ENCODE peak calls at places on chromosomes 13 and 19, in four cellular contexts. W is H1, A is K562, H is GM12878. I is an unnamed sample.

GRCh38 chr13:85368686-85369085 is 430.5 kb downstream of the SLITRK6 start:
- DNase-seq in A (no peak), H (no peak), W (no peak), I (no peak)

GRCh38 chr13:38496956-38497355 is 147.3 kb downstream of the UFM1 start:
- DNase-seq in H (no peak), A (no peak), W (no peak), I (no peak)

GRCh38 chr13:79481685-79482052 is 714 bp downstream of the NDFIP2 start:
- DNase-seq in A (peak), H (no peak), W (no peak), I (no peak)

GRCh38 chr13:60013166-60013565 is 150.6 kb downstream of the DIAPH3 start:
- DNase-seq in W (no peak), H (no peak), A (no peak), I (no peak)

GRCh38 chr13:109394311-109394988 is 391.9 kb downstream of the IRS2 start:
- DNase-seq in W (no peak), A (no peak), H (no peak), I (no peak)

GRCh38 chr13:107753286-107753685 is 462.1 kb downstream of the LIG4 start:
- DNase-seq in A (no peak), W (no peak), H (no peak), I (no peak)

GRCh38 chr13:30009411-30009810 is 159.0 kb upstream of the UBL3 start:
- DNase-seq in W (no peak), H (no peak), A (no peak), I (no peak)

GRCh38 chr19:12954150-12954962 is 2.7 kb downstream of the GADD45GIP1 start:
- DNase-seq in W (no peak), H (no peak), A (no peak), I (no peak)

GRCh38 chr13:54709546-54709945 is 1680.9 kb downstream of the OLFM4 start:
- DNase-seq in A (no peak), H (no peak), W (no peak), I (no peak)

GRCh38 chr19:18418034-18418724 is 1.0 kb upstream of the SSBP4 start:
- DNase-seq in H (no peak), A (no peak), W (no peak), I (no peak)

GRCh38 chr13:75366380-75367280 is 115.3 kb downstream of the TBC1D4 start:
- DNase-seq in H (no peak), A (no peak), W (no peak), I (no peak)

GRCh38 chr19:23116802-23117571 is at the start of gene ZNF730:
- DNase-seq in A (peak), W (peak), H (peak), I (peak)

GRCh38 chr13:76828316-76828741 is 57.9 kb downstream of the KCTD12 start:
- DNase-seq in W (no peak), A (no peak), H (no peak), I (no peak)

GRCh38 chr13:35771898-35772297 is 295.4 kb upstream of the MAB21L1 start:
- DNase-seq in H (no peak), W (no peak), A (no peak), I (no peak)

DNA sequence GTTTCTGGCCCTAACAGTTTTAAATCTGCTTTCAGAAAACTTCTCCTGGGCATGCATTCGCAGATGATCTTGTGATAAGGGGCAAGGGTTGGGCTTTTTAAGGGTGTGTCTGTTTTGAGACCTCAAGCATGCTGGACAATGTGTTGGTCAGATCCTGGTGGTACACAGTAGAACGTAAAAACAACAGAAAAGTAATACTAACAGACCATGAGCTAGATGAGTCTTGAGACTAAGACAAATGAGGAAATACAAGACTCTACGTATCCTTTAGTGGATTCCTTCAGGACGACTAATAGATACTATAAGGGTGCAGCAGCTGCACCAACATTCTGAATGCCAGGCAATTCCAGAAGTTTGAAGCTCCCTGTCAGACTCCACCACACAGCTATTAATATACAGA is 237.6 kb downstream of the DNAJC15 start:
- DNase-seq in A (no peak), H (no peak), W (no peak), I (no peak)
- TF ChIP-seq ZNF274 in A (no peak), H (no peak), W (no peak), I (no peak)

GRCh38 chr19:46955114-46955812 is 64.4 kb upstream of the NPAS1 start:
- DNase-seq in W (no peak), H (no peak), A (peak), I (no peak)
- H3K9ac ChIP-seq in W (no peak), H (peak), A (peak), I (no peak)

DNA sequence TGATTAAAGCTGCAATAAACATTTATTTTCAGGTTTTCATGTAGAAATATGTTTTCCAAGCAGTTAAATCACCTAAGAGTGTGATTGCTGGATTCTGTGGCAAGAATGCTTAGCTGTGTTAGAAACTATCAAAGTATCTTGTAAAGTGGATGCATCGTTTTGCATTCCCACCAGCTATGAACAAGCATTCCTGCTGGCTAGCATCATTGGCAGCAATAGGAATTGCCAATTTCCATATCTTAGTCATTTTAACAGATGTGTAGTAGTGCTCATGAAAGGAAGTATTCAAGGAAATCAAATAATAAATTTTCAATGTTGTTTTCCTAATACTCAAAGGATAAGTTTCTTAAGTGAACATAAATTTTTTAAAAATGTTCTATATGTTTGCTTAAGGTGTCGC is 556.8 kb downstream of the SLITRK1 start:
- DNase-seq in A (no peak), W (no peak), H (no peak), I (no peak)
- TF ChIP-seq ZNF274 in A (no peak), W (no peak), H (no peak), I (no peak)

GRCh38 chr19:709965-710714 is 1.4 kb downstream of the PALM start:
- DNase-seq in A (no peak), W (peak), H (no peak), I (no peak)
- H3K9ac ChIP-seq in A (peak), W (no peak), H (no peak), I (peak)

GRCh38 chr19:45931055-45931454 is 16.5 kb upstream of the NANOS2 start:
- DNase-seq in H (no peak), W (no peak), A (no peak), I (no peak)

GRCh38 chr19:45933759-45934158 is 19.2 kb upstream of the NANOS2 start:
- DNase-seq in A (no peak), H (no peak), W (no peak), I (no peak)

GRCh38 chr19:45935267-45935666 is 20.7 kb upstream of the NANOS2 start:
- DNase-seq in W (no peak), H (no peak), A (no peak), I (no peak)

GRCh38 chr19:45938733-45939319 is 24.2 kb upstream of the NANOS2 start:
- DNase-seq in W (no peak), H (no peak), A (no peak), I (no peak)

GRCh38 chr19:45934551-45935230 is 20.1 kb upstream of the NANOS2 start:
- DNase-seq in H (no peak), A (peak), W (no peak), I (no peak)
- TF ChIP-seq ZNF274 in H (no peak), A (no peak), W (no peak), I (no peak)

DNA sequence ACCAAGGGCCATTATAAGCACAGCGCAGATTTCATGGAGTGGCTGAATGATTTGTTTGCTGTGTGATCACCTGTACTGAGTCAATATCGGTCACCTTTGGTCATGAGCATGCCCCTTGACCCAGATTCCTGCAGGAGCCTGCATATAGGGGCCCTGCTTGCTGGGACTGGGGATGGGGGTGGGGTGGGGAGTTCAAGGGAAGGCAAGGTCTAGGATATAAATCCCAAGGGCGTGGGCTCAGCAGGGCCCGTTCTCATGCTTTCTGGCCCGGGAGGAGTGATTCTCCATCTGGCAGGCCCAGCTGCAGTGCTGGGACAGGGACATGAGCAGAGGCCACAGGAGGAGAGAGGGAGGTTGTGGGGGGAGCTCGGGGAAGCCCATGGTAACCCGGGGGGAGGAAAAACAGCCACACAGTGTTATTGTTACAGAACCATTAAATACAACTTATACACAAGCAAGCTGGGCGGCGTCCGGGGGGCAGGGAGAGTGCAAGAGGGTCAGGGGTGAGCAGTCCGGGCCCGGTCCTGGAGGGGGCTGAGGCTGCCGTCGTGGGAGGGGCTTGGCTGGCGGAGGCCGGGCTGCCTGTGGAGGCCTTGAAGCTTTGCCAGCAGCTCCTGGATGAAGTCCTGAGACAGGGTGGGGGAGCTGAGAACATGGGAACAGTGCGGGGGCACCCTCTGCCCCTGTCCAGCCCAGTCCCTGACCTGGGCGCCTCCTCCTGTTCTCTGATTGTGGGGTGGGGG is 5.2 kb downstream of the PPP1R14A start:
- DNase-seq in A (no peak), H (no peak), W (peak), I (no peak)
- H3K9ac ChIP-seq in A (peak), H (no peak), W (no peak), I (peak)

GRCh38 chr13:70960841-70961443 is 852.7 kb upstream of the KLHL1 start:
- DNase-seq in W (no peak), H (peak), A (no peak), I (no peak)
- TF ChIP-seq ZNF274 in W (no peak), H (no peak), A (no peak), I (no peak)

GRCh38 chr19:11379857-11380350 is 4.2 kb downstream of the EPOR start:
- DNase-seq in H (no peak), A (no peak), W (no peak), I (no peak)

GRCh38 chr19:11378319-11379189 is 4.1 kb downstream of the SWSAP1 start:
- DNase-seq in W (peak), H (no peak), A (peak), I (no peak)

GRCh38 chr19:11381535-11382369 is 2.4 kb downstream of the EPOR start:
- DNase-seq in H (peak), W (peak), A (no peak), I (peak)

GRCh38 chr19:11382898-11383705 is 1.0 kb downstream of the EPOR start:
- DNase-seq in W (peak), H (no peak), A (peak), I (no peak)

DNA sequence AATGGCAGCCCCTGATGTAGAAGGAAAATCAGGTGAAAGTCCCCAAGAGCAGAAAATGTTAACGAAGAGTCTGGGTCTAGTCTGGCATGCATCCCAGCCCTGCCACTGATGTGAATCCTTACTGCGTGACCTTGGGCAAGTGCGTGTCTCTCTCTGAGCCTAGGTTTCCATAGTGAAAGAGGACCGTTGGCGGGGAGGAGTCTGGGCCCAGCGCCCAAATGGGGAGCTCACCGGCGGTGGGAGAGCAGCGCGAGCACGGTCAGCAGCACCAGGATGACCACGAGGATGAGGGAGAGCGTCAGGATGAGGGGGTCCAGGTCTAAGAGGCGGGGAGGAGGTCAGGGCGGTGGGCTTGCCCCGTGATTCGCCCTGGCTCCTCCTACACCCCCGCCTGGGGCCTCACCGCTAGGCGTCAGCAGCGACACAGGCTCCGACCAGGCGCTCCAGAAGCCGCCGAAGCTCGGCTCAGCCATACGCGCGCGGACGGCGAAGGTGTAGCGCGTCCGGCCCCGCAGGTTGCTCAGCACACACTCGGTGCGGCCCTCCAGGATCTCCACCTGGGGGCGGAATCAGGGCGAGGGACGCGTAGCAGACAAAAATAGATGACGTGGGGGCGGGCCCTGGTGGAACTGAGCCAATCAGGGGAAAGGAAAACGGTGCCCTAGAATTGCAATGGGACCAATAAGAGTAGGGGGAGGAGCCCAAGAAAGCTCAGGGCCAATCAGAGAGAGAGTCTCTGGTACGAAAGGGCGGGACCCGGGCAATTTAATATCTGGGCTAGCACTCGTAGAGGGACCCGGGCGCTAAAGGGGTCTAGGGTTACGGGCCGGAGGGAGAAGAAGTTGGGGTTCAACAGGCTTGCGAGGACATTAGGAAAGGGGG is 3.2 kb downstream of the EPOR start:
- DNase-seq in A (peak), W (peak), H (peak), I (peak)
- H3K9ac ChIP-seq in A (no peak), W (peak), H (peak), I (peak)